ENCODE peak calls at places on chromosomes 1 and 21, in four cellular contexts. One of them, this sample, is unnamed.

GRCh38 chr1:205279986-205280385 is 41.6 kb downstream of the NUAK2 start:
- DNase-seq in GM20000: no peak
- DNase-seq in cardiac muscle cell: no peak
- DNase-seq in CD4-positive, alpha-beta T cell: peak; percentile 23
- DNase-seq in this sample: no peak

GRCh38 chr1:58883037-58883887 is 99.4 kb upstream of the JUN start:
- DNase-seq in GM20000: no peak
- DNase-seq in cardiac muscle cell: peak; percentile 99
- DNase-seq in CD4-positive, alpha-beta T cell: no peak
- DNase-seq in this sample: no peak

GRCh38 chr1:232709339-232709738 is 79.4 kb upstream of the SIPA1L2 start:
- DNase-seq in GM20000: no peak
- DNase-seq in cardiac muscle cell: peak; percentile 33
- DNase-seq in CD4-positive, alpha-beta T cell: no peak
- DNase-seq in this sample: no peak

GRCh38 chr1:2103266-2103900 is 53.2 kb downstream of the PRKCZ start:
- DNase-seq in GM20000: no peak
- DNase-seq in cardiac muscle cell: no peak
- DNase-seq in CD4-positive, alpha-beta T cell: no peak
- DNase-seq in this sample: no peak

GRCh38 chr1:157721985-157722384 is 21.4 kb upstream of the FCRL3 start:
- DNase-seq in GM20000: no peak
- DNase-seq in cardiac muscle cell: no peak
- DNase-seq in CD4-positive, alpha-beta T cell: no peak
- DNase-seq in this sample: no peak

GRCh38 chr1:228869312-228869824 is 134.1 kb downstream of the RHOU start:
- DNase-seq in GM20000: no peak
- DNase-seq in cardiac muscle cell: no peak
- DNase-seq in CD4-positive, alpha-beta T cell: no peak
- DNase-seq in this sample: no peak

GRCh38 chr1:68384872-68385390 is 64.8 kb downstream of the RPE65 start:
- DNase-seq in GM20000: no peak
- DNase-seq in cardiac muscle cell: peak; percentile 93
- DNase-seq in CD4-positive, alpha-beta T cell: no peak
- DNase-seq in this sample: no peak

GRCh38 chr1:202283379-202283844 is 58.3 kb downstream of the UBE2T start:
- DNase-seq in GM20000: no peak
- DNase-seq in cardiac muscle cell: peak; percentile 77
- DNase-seq in CD4-positive, alpha-beta T cell: no peak
- DNase-seq in this sample: no peak

GRCh38 chr21:43626390-43626789 is 32.9 kb downstream of the HSF2BP start:
- DNase-seq in GM20000: no peak
- DNase-seq in cardiac muscle cell: peak; percentile 53
- DNase-seq in CD4-positive, alpha-beta T cell: no peak
- DNase-seq in this sample: no peak

GRCh38 chr21:43211085-43212071 is 42.6 kb downstream of the CRYAA start:
- DNase-seq in GM20000: no peak
- DNase-seq in cardiac muscle cell: no peak
- DNase-seq in CD4-positive, alpha-beta T cell: no peak
- DNase-seq in this sample: no peak

GRCh38 chr1:4203501-4203900 is 303.4 kb upstream of the C1orf174 start:
- DNase-seq in GM20000: no peak
- DNase-seq in cardiac muscle cell: no peak
- DNase-seq in CD4-positive, alpha-beta T cell: no peak
- DNase-seq in this sample: no peak

GRCh38 chr1:4615501-4615900 is 38.9 kb upstream of the AJAP1 start:
- DNase-seq in GM20000: no peak
- DNase-seq in cardiac muscle cell: no peak
- DNase-seq in CD4-positive, alpha-beta T cell: no peak
- DNase-seq in this sample: no peak

GRCh38 chr21:34204021-34204420 is 130.6 kb downstream of the MRPS6 start:
- DNase-seq in GM20000: no peak
- DNase-seq in cardiac muscle cell: no peak
- DNase-seq in CD4-positive, alpha-beta T cell: no peak
- DNase-seq in this sample: no peak

GRCh38 chr1:227753999-227754764 is 18.9 kb downstream of the SNAP47 start:
- DNase-seq in GM20000: no peak
- DNase-seq in cardiac muscle cell: no peak
- DNase-seq in CD4-positive, alpha-beta T cell: no peak
- DNase-seq in this sample: no peak

GRCh38 chr1:26516987-26517765 is 12.4 kb upstream of the RPS6KA1 start:
- DNase-seq in GM20000: no peak
- DNase-seq in cardiac muscle cell: no peak
- DNase-seq in CD4-positive, alpha-beta T cell: no peak
- DNase-seq in this sample: no peak

GRCh38 chr1:82722608-82723007 is 921.9 kb downstream of the ADGRL2 start:
- DNase-seq in GM20000: no peak
- DNase-seq in cardiac muscle cell: no peak
- DNase-seq in CD4-positive, alpha-beta T cell: no peak
- DNase-seq in this sample: no peak

GRCh38 chr1:18064564-18064963 is 43.0 kb upstream of the IGSF21 start:
- DNase-seq in GM20000: no peak
- DNase-seq in cardiac muscle cell: no peak
- DNase-seq in CD4-positive, alpha-beta T cell: no peak
- DNase-seq in this sample: no peak

GRCh38 chr1:101357444-101357986 is 120.7 kb downstream of the S1PR1 start:
- DNase-seq in GM20000: peak; percentile 75
- DNase-seq in cardiac muscle cell: peak; percentile 88
- DNase-seq in CD4-positive, alpha-beta T cell: peak; percentile 62
- DNase-seq in this sample: peak; percentile 54

GRCh38 chr1:212884592-212884991 is 26.5 kb downstream of the FLVCR1 start:
- DNase-seq in GM20000: no peak
- DNase-seq in cardiac muscle cell: no peak
- DNase-seq in CD4-positive, alpha-beta T cell: no peak
- DNase-seq in this sample: no peak

GRCh38 chr1:91877574-91878208 is 8.3 kb downstream of the TGFBR3 start:
- DNase-seq in GM20000: peak; percentile 40
- DNase-seq in cardiac muscle cell: peak; percentile 32
- DNase-seq in CD4-positive, alpha-beta T cell: no peak
- DNase-seq in this sample: no peak

GRCh38 chr1:972726-973458 is 6.6 kb downstream of the PLEKHN1 start:
- DNase-seq in GM20000: no peak
- DNase-seq in cardiac muscle cell: no peak
- DNase-seq in CD4-positive, alpha-beta T cell: no peak
- DNase-seq in this sample: no peak

GRCh38 chr1:25676488-25676887 is 59.9 kb downstream of the MAN1C1 start:
- DNase-seq in GM20000: no peak
- DNase-seq in cardiac muscle cell: peak; percentile 42
- DNase-seq in CD4-positive, alpha-beta T cell: peak; percentile 26
- DNase-seq in this sample: no peak

GRCh38 chr1:52055066-52055853 is at the start of gene TXNDC12:
- DNase-seq in GM20000: peak; percentile 81
- DNase-seq in cardiac muscle cell: peak; percentile 93
- DNase-seq in CD4-positive, alpha-beta T cell: peak; percentile 36
- DNase-seq in this sample: peak; percentile 33

GRCh38 chr1:244335456-244335855 is 116.3 kb downstream of the ADSS2 start:
- DNase-seq in GM20000: no peak
- DNase-seq in cardiac muscle cell: no peak
- DNase-seq in CD4-positive, alpha-beta T cell: no peak
- DNase-seq in this sample: no peak

GRCh38 chr1:13749543-13750307 is 49.7 kb downstream of the PRDM2 start:
- DNase-seq in GM20000: no peak
- DNase-seq in cardiac muscle cell: peak; percentile 61
- DNase-seq in CD4-positive, alpha-beta T cell: no peak
- DNase-seq in this sample: peak; percentile 67

DNA sequence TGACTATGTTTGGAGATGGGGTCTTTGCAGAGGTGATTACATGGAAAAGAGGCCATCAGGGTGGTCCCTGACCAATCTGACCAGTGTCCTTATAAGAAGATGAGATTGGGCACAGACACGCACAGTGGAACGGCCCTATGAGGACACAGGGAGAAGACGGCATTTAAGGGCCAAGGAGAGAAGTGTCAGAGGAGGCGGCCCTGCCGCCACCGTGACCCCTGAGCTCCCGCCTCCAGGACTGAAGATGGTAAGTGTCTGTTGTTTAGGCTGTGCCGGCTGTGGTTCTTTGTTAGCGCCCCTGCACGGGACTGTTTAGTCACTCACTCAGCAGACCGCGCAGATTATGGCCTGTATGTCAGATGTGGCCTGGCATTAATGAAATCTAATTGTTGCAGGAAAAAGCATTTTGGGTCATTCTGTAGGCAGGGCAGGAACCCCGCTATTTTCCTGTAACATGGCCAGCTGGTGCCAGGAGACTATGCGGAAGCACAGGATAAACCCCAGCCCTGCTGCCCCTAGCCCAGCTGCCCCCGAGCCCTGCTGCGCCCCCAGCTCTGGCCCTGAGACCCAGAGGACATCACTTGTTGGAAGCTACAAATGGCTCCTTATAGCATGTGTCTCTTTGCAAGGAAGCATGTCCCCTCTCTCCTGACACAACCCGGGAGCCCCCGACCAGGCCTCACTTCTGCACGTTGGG is 53.7 kb upstream of the RIPK4 start:
- DNase-seq in GM20000: no peak
- DNase-seq in cardiac muscle cell: no peak
- DNase-seq in CD4-positive, alpha-beta T cell: no peak
- DNase-seq in this sample: no peak
- TF ChIP-seq CTCF in GM20000: no peak
- TF ChIP-seq CTCF in cardiac muscle cell: no peak
- TF ChIP-seq CTCF in CD4-positive, alpha-beta T cell: no peak
- TF ChIP-seq CTCF in this sample: no peak

DNA sequence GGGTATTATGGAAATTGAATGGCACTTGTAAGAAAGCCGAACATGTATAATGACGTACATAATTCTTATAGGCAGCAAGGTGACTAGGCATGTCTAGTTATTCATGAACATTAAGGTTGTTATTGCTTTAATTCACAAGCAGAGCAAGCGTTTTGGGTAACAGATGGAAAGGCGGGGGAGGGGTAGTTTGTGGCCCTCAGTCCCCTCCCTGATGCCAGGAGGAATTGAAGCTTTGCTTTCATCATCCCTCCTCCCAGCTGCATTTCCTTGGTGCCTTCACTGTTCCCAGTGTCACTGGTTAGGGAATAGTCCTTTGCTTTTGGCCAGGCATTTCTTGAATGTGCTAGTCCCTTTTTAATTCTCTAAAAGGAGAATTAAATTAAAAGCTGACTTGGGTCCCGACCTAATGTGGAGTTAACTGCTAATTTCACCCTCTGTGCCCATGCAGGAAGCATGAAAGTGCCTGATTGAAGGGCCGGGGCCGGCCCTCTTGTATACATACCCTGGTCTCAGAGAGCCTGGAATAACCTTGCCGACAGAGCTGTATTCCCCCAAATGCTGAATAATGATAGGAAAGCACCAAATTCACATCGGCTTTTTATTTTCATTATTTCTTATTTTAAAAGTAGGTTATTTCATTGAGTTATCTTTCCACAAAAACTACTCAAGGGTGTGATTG is 42.6 kb downstream of the RYR2 start:
- DNase-seq in GM20000: no peak
- DNase-seq in cardiac muscle cell: no peak
- DNase-seq in CD4-positive, alpha-beta T cell: no peak
- DNase-seq in this sample: no peak
- TF ChIP-seq CTCF in GM20000: no peak
- TF ChIP-seq CTCF in cardiac muscle cell: no peak
- TF ChIP-seq CTCF in CD4-positive, alpha-beta T cell: no peak
- TF ChIP-seq CTCF in this sample: no peak

DNA sequence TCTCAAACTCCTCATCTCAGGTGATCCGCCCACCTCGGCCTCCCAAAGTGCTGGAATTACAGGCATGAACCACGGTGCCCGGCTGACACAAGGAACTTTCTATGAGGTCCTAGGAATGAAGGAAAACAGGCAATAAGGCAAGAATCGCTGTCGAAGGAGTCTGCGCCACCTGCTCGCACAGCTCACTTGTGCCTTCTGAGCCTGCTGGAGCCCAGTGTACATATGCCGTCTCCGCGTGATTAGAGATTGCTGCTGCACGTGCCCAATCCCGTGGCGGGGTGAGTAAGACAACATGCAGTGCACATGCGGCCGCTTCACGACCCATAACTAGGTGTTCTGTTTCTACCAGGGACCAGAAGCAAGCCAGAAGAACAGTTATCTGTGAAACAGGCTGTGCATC is 24.3 kb downstream of the H3-3A start:
- DNase-seq in GM20000: no peak
- DNase-seq in cardiac muscle cell: no peak
- DNase-seq in CD4-positive, alpha-beta T cell: no peak
- DNase-seq in this sample: no peak
- TF ChIP-seq CTCF in GM20000: no peak
- TF ChIP-seq CTCF in cardiac muscle cell: no peak
- TF ChIP-seq CTCF in CD4-positive, alpha-beta T cell: no peak
- TF ChIP-seq CTCF in this sample: no peak

GRCh38 chr1:8870605-8871538 is 7.6 kb downstream of the ENO1 start:
- DNase-seq in GM20000: no peak
- DNase-seq in cardiac muscle cell: no peak
- DNase-seq in CD4-positive, alpha-beta T cell: no peak
- DNase-seq in this sample: no peak

GRCh38 chr1:8873001-8873400 is 5.5 kb downstream of the ENO1 start:
- DNase-seq in GM20000: no peak
- DNase-seq in cardiac muscle cell: no peak
- DNase-seq in CD4-positive, alpha-beta T cell: no peak
- DNase-seq in this sample: no peak

GRCh38 chr1:8871965-8872399 is 6.5 kb downstream of the ENO1 start:
- DNase-seq in GM20000: no peak
- DNase-seq in cardiac muscle cell: no peak
- DNase-seq in CD4-positive, alpha-beta T cell: no peak
- DNase-seq in this sample: no peak

GRCh38 chr1:8870118-8870517 is 8.4 kb downstream of the ENO1 start:
- DNase-seq in GM20000: no peak
- DNase-seq in cardiac muscle cell: no peak
- DNase-seq in CD4-positive, alpha-beta T cell: no peak
- DNase-seq in this sample: no peak

DNA sequence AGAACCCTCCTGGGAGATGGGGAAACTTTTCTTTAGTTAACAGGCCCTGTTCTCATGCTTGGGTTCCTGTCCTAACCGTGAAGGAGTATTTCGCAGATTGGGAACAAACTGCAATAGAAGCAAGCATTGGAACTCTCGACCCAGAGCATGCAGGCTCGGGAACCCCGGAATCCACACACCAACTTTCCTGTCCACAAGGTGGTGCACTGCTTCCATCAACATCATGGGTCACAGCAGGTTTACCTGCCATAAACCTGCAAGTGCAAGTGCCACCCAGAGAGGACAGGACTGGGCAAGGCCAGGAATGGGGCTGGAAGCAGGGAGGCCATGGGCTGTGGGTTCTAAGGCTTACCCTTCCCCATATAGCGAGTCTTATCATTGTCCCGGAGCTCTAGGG is 6.9 kb downstream of the ENO1 start:
- DNase-seq in GM20000: no peak
- DNase-seq in cardiac muscle cell: no peak
- DNase-seq in CD4-positive, alpha-beta T cell: no peak
- DNase-seq in this sample: no peak
- TF ChIP-seq CTCF in GM20000: no peak
- TF ChIP-seq CTCF in cardiac muscle cell: peak; percentile 29
- TF ChIP-seq CTCF in CD4-positive, alpha-beta T cell: peak; percentile 20
- TF ChIP-seq CTCF in this sample: no peak

DNA sequence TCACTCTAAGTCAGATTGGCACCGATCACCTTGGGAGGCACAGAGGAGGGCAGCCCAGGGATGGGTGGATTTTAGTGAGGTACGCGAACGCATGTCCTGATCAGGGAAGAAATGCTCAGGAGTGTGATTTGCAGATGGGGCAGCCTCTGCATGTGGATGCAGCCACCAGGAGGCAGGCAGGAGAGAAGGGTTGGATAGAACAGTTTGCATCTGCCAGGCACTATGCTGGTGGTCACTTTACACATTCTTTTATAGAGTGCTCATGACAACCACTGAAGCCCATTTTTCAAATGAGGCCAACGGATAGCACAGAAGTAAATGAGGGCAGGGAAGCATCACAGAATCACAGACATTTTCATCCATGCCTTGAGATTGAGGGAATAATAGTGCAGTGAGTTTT is 5.7 kb downstream of the LAMB3 start:
- DNase-seq in GM20000: no peak
- DNase-seq in cardiac muscle cell: peak; percentile 49
- DNase-seq in CD4-positive, alpha-beta T cell: no peak
- DNase-seq in this sample: no peak
- TF ChIP-seq CTCF in GM20000: no peak
- TF ChIP-seq CTCF in cardiac muscle cell: peak; percentile 37
- TF ChIP-seq CTCF in CD4-positive, alpha-beta T cell: no peak
- TF ChIP-seq CTCF in this sample: no peak

This sample was measured in natural killer cell.